ENCODE peak calls at places on chromosomes 3 and 15, in ten cellular contexts. U, Z, O, A, B, K, H, T, F and C are unnamed samples.

GRCh38 chr15:95972136-95972553 is 358.4 kb upstream of the NR2F2 start:
- DNase-seq in U (peak), Z (no peak), O (no peak), A (no peak), B (no peak), K (no peak), H (peak), T (no peak), F (peak), C (no peak)

GRCh38 chr15:67691450-67691849 is 133.9 kb upstream of the SKOR1 start:
- DNase-seq in U (no peak), Z (no peak), O (no peak), A (no peak), B (no peak), K (no peak), H (no peak), T (no peak), F (no peak), C (no peak)

GRCh38 chr3:184399410-184399809 is 19.6 kb downstream of the CHRD start:
- DNase-seq in U (peak), Z (no peak), O (peak), A (no peak), B (no peak), K (no peak), H (peak), T (no peak), F (no peak), C (no peak)

GRCh38 chr3:127488740-127489139 is 101.8 kb downstream of the TPRA1 start:
- DNase-seq in U (no peak), Z (no peak), O (peak), A (no peak), B (no peak), K (no peak), H (no peak), T (no peak), F (no peak), C (no peak)

GRCh38 chr15:91407237-91407889 is 307.3 kb downstream of the SV2B start:
- DNase-seq in U (no peak), Z (peak), O (no peak), A (peak), B (no peak), K (no peak), H (no peak), T (no peak), F (no peak), C (no peak)

GRCh38 chr15:38746211-38746610 is 181.6 kb upstream of the RASGRP1 start:
- DNase-seq in U (no peak), Z (no peak), O (no peak), A (no peak), B (no peak), K (no peak), H (no peak), T (no peak), F (no peak), C (no peak)

GRCh38 chr3:171178714-171179113 is 152.2 kb upstream of the SLC2A2 start:
- DNase-seq in U (no peak), Z (no peak), O (no peak), A (no peak), B (no peak), K (no peak), H (no peak), T (no peak), F (no peak), C (no peak)

GRCh38 chr3:20055020-20055775 is 15.0 kb downstream of the KAT2B start:
- DNase-seq in U (no peak), Z (no peak), O (no peak), A (no peak), B (no peak), K (no peak), H (no peak), T (no peak), F (no peak), C (no peak)

GRCh38 chr3:8665407-8665896 is 20.9 kb upstream of the SSUH2 start:
- DNase-seq in U (no peak), Z (no peak), O (no peak), A (no peak), B (no peak), K (no peak), H (no peak), T (no peak), F (no peak), C (no peak)

GRCh38 chr3:196712514-196713413 is 587 bp downstream of the PIGX start:
- DNase-seq in U (peak), Z (peak), O (peak), A (peak), B (peak), K (no peak), H (no peak), T (peak), F (no peak), C (no peak)

GRCh38 chr3:138234401-138235179 is 47.5 kb downstream of the ARMC8 start:
- DNase-seq in U (no peak), Z (no peak), O (no peak), A (no peak), B (no peak), K (no peak), H (peak), T (no peak), F (no peak), C (no peak)

GRCh38 chr15:54979949-54980348 is 216.8 kb downstream of the RSL24D1 start:
- DNase-seq in U (no peak), Z (no peak), O (no peak), A (no peak), B (no peak), K (no peak), H (no peak), T (no peak), F (no peak), C (no peak)

GRCh38 chr3:119456469-119456868 is 6.9 kb downstream of the TMEM39A start:
- DNase-seq in U (no peak), Z (no peak), O (no peak), A (no peak), B (no peak), K (no peak), H (no peak), T (no peak), F (no peak), C (no peak)

GRCh38 chr3:123871946-123872345 is 12.2 kb downstream of the MYLK start:
- DNase-seq in U (no peak), Z (no peak), O (no peak), A (no peak), B (no peak), K (no peak), H (no peak), T (no peak), F (no peak), C (no peak)

GRCh38 chr3:184691397-184692131 is 20.3 kb downstream of the MAGEF1 start:
- DNase-seq in U (peak), Z (no peak), O (peak), A (peak), B (peak), K (no peak), H (peak), T (peak), F (no peak), C (peak)

GRCh38 chr15:29822685-29823459 is 604 bp upstream of the TJP1 start:
- DNase-seq in U (peak), Z (peak), O (peak), A (peak), B (no peak), K (peak), H (no peak), T (peak), F (peak), C (no peak)

GRCh38 chr15:90232196-90232595 is 1.5 kb downstream of the CIB1 start:
- DNase-seq in U (no peak), Z (no peak), O (no peak), A (no peak), B (peak), K (no peak), H (no peak), T (no peak), F (no peak), C (no peak)

GRCh38 chr3:181709537-181710279 is 2.0 kb upstream of the SOX2 start:
- DNase-seq in U (peak), Z (peak), O (peak), A (peak), B (peak), K (no peak), H (no peak), T (peak), F (peak), C (no peak)

GRCh38 chr3:48437812-48438211 is 2.1 kb downstream of the CCDC51 start:
- DNase-seq in U (no peak), Z (no peak), O (no peak), A (no peak), B (no peak), K (no peak), H (no peak), T (peak), F (no peak), C (peak)

GRCh38 chr3:157128771-157129671 is 30.9 kb downstream of the CCNL1 start:
- DNase-seq in U (peak), Z (no peak), O (no peak), A (no peak), B (peak), K (peak), H (no peak), T (peak), F (peak), C (no peak)

GRCh38 chr3:185629554-185630181 is 43.6 kb downstream of the SENP2 start:
- DNase-seq in U (no peak), Z (no peak), O (no peak), A (no peak), B (no peak), K (no peak), H (no peak), T (no peak), F (no peak), C (no peak)

GRCh38 chr3:180457238-180457637 is 144.7 kb upstream of the TTC14 start:
- DNase-seq in U (no peak), Z (no peak), O (no peak), A (no peak), B (no peak), K (no peak), H (no peak), T (no peak), F (no peak), C (no peak)

GRCh38 chr3:25438791-25439555 is 10.9 kb downstream of the RARB start:
- DNase-seq in U (no peak), Z (no peak), O (no peak), A (no peak), B (no peak), K (no peak), H (no peak), T (no peak), F (no peak), C (no peak)

GRCh38 chr3:133426721-133427120 is 26.9 kb downstream of the BFSP2 start:
- DNase-seq in U (peak), Z (no peak), O (no peak), A (no peak), B (no peak), K (no peak), H (no peak), T (no peak), F (no peak), C (no peak)

GRCh38 chr3:110608566-110608965 is 463.1 kb upstream of the NECTIN3 start:
- DNase-seq in U (peak), Z (no peak), O (no peak), A (no peak), B (no peak), K (no peak), H (no peak), T (no peak), F (no peak), C (no peak)

GRCh38 chr3:151660890-151661289 is 72.8 kb upstream of the AADACL2 start:
- DNase-seq in U (peak), Z (no peak), O (no peak), A (no peak), B (no peak), K (no peak), H (no peak), T (no peak), F (no peak), C (no peak)

GRCh38 chr3:84978833-84979232 is 20.0 kb downstream of the CADM2 start:
- DNase-seq in U (no peak), Z (no peak), O (no peak), A (no peak), B (no peak), K (no peak), H (no peak), T (no peak), F (no peak), C (no peak)

GRCh38 chr15:85361306-85361705 is 19.1 kb upstream of the AKAP13 start:
- DNase-seq in U (no peak), Z (no peak), O (no peak), A (no peak), B (no peak), K (no peak), H (no peak), T (no peak), F (no peak), C (no peak)

GRCh38 chr15:81336568-81336967 is 12.6 kb upstream of the STARD5 start:
- DNase-seq in U (peak), Z (no peak), O (no peak), A (no peak), B (peak), K (no peak), H (no peak), T (no peak), F (no peak), C (no peak)

GRCh38 chr15:75650908-75651809 is 3.4 kb downstream of the SNX33 start:
- DNase-seq in U (peak), Z (peak), O (peak), A (peak), B (no peak), K (no peak), H (no peak), T (peak), F (no peak), C (no peak)

GRCh38 chr3:65714138-65714537 is 324.6 kb downstream of the MAGI1 start:
- DNase-seq in U (peak), Z (peak), O (no peak), A (no peak), B (no peak), K (no peak), H (no peak), T (no peak), F (peak), C (no peak)

GRCh38 chr15:94324117-94324826 is 92.9 kb downstream of the MCTP2 start:
- DNase-seq in U (peak), Z (no peak), O (peak), A (peak), B (peak), K (no peak), H (no peak), T (no peak), F (peak), C (peak)

GRCh38 chr3:70108072-70108471 is 108.5 kb downstream of the SAMMSON start:
- DNase-seq in U (peak), Z (no peak), O (no peak), A (no peak), B (no peak), K (no peak), H (no peak), T (no peak), F (no peak), C (peak)

GRCh38 chr3:49719214-49719884 is at the start of gene AMIGO3:
- DNase-seq in U (peak), Z (peak), O (peak), A (peak), B (peak), K (peak), H (peak), T (peak), F (peak), C (peak)
- TF ChIP-seq CTCF in U (peak), Z (peak), O (peak), A (peak), B (peak), K (peak), H (peak), T (peak), F (peak), C (peak)

GRCh38 chr3:23146163-23146562 is 57.0 kb upstream of the UBE2E2 start:
- DNase-seq in U (no peak), Z (no peak), O (no peak), A (no peak), B (no peak), K (no peak), H (no peak), T (no peak), F (no peak), C (no peak)
- TF ChIP-seq CTCF in U (no peak), Z (no peak), O (no peak), A (no peak), B (no peak), K (no peak), H (no peak), T (no peak), F (no peak), C (no peak)

DNA sequence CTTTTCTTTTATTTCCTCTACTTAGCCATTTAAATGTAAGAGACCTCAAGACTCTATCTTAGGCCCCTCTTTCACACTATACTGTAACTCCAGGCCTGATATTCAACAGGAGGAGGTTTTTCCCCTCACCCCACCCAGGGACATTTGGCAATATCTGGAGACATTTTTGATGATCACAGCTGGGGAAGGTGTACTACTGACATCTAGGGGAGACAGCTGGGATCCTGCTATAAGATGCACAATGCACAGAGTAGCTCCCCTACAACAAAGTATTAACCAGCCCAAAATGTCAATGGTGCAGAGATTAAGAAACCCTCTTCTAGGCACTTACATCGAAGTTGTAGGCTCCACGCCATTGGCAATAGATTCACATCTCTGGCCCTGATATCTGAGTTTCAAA is 517.5 kb upstream of the UBE2E2 start:
- DNase-seq in U (no peak), Z (no peak), O (no peak), A (no peak), B (no peak), K (no peak), H (no peak), T (no peak), F (no peak), C (no peak)
- TF ChIP-seq CTCF in U (peak), Z (no peak), O (no peak), A (no peak), B (no peak), K (no peak), H (peak), T (no peak), F (no peak), C (no peak)

GRCh38 chr3:27578032-27578431 is 93.8 kb upstream of the SLC4A7 start:
- DNase-seq in U (peak), Z (no peak), O (no peak), A (no peak), B (no peak), K (no peak), H (no peak), T (no peak), F (no peak), C (no peak)
- TF ChIP-seq CTCF in U (no peak), Z (no peak), O (no peak), A (no peak), B (no peak), K (no peak), H (no peak), T (no peak), F (no peak), C (no peak)

GRCh38 chr15:70854669-70854976 is 666 bp upstream of the LARP6 start:
- DNase-seq in U (peak), Z (no peak), O (no peak), A (no peak), B (no peak), K (no peak), H (no peak), T (no peak), F (no peak), C (no peak)
- TF ChIP-seq CTCF in U (peak), Z (no peak), O (no peak), A (peak), B (no peak), K (no peak), H (no peak), T (no peak), F (peak), C (no peak)

DNA sequence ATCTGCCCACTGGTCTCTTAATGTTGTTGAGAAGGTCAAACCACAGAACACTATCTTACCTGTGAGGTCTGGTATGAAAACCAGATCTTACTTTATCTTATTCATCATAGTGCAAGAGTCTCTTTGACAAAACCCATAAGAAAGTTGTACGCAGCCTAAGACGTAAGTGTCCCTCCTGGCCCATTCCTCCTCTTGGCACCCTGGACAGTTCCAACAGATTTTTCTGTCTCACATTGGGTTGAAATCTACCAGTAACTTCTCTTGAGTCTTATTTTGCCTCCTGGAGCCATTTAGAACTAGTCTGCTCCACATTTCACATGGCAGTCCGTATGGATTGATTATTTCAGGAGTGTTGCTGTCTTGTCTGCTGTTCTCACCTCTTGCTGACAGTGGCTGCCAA is 498.3 kb downstream of the PDCD6IP start:
- DNase-seq in U (no peak), Z (no peak), O (no peak), A (no peak), B (no peak), K (no peak), H (no peak), T (no peak), F (peak), C (no peak)
- TF ChIP-seq CTCF in U (no peak), Z (no peak), O (no peak), A (no peak), B (no peak), K (no peak), H (no peak), T (no peak), F (no peak), C (no peak)

GRCh38 chr3:40524571-40525285 is at the start of gene ZNF621:
- DNase-seq in U (peak), Z (peak), O (peak), A (peak), B (peak), K (peak), H (peak), T (peak), F (peak), C (peak)
- TF ChIP-seq CTCF in U (no peak), Z (no peak), O (no peak), A (no peak), B (no peak), K (peak), H (no peak), T (no peak), F (no peak), C (no peak)

GRCh38 chr15:36884404-36885335 is 215.7 kb downstream of the MEIS2 start:
- DNase-seq in U (no peak), Z (no peak), O (no peak), A (no peak), B (no peak), K (no peak), H (no peak), T (no peak), F (no peak), C (no peak)

GRCh38 chr15:36880226-36880912 is 220.0 kb downstream of the MEIS2 start:
- DNase-seq in U (no peak), Z (no peak), O (no peak), A (no peak), B (no peak), K (no peak), H (no peak), T (peak), F (peak), C (no peak)

GRCh38 chr15:36883705-36884355 is 216.5 kb downstream of the MEIS2 start:
- DNase-seq in U (peak), Z (peak), O (peak), A (peak), B (peak), K (peak), H (peak), T (peak), F (peak), C (no peak)

GRCh38 chr15:36880913-36881290 is 219.4 kb downstream of the MEIS2 start:
- DNase-seq in U (no peak), Z (no peak), O (no peak), A (no peak), B (no peak), K (no peak), H (no peak), T (no peak), F (no peak), C (no peak)

GRCh38 chr15:36882487-36883108 is 217.8 kb downstream of the MEIS2 start:
- DNase-seq in U (no peak), Z (peak), O (no peak), A (no peak), B (no peak), K (no peak), H (no peak), T (no peak), F (peak), C (no peak)
- TF ChIP-seq CTCF in U (no peak), Z (no peak), O (no peak), A (no peak), B (no peak), K (no peak), H (no peak), T (no peak), F (no peak), C (no peak)

DNA sequence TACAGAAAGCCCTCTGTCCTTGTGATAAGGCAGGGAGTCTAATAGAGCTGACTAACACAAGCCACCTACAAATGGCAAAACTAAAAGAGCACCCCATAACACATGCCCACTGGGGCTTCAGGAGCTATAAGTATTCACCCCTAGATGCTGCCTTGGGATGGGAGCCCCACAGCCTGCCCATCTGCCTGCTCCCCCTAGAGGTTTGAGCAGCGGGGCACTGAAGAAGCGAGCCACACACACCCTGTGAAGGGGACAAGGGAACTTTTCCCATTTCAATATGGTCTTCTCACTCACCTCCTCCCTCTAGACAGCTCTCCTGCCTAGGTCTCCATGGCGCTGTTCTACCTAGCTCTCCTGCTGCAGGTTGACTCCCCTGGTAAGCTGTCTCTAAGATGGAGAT is 261.0 kb downstream of the SHQ1 start:
- DNase-seq in U (no peak), Z (no peak), O (no peak), A (no peak), B (no peak), K (no peak), H (no peak), T (no peak), F (no peak), C (no peak)
- TF ChIP-seq CTCF in U (no peak), Z (no peak), O (no peak), A (no peak), B (no peak), K (no peak), H (no peak), T (no peak), F (no peak), C (no peak)